ENCODE peak calls at places on chromosomes 4 and X, in ten cellular contexts. One of them, this sample, is unnamed.

GRCh38 chr4:82975792-82976191 is 34.8 kb downstream of the LIN54 start:
- DNase-seq in EH: peak
- DNase-seq in stimulated activated CD4-positive, alpha-beta T cell treated with anti-CD3 and anti-CD28 coated beads, Interleukin-4, amount 100 ng/mL, for 1 hour: no peak
- DNase-seq in LoVo: no peak
- DNase-seq in CMK: no peak
- DNase-seq in neural progenitor cell: no peak
- DNase-seq in D341Med: no peak
- DNase-seq in effector memory CD8-positive, alpha-beta T cell: no peak
- DNase-seq in activated CD4-positive, alpha-beta T cell treated with anti-CD3 and anti-CD28 coated beads for 1 hour: no peak
- DNase-seq in Daoy: no peak
- DNase-seq in this sample: no peak

GRCh38 chr4:55545133-55545532 is 1.6 kb downstream of the CLOCK start:
- DNase-seq in neural progenitor cell: peak
- DNase-seq in Daoy: no peak
- DNase-seq in EH: peak
- DNase-seq in effector memory CD8-positive, alpha-beta T cell: no peak
- DNase-seq in LoVo: peak
- DNase-seq in activated CD4-positive, alpha-beta T cell treated with anti-CD3 and anti-CD28 coated beads for 1 hour: no peak
- DNase-seq in stimulated activated CD4-positive, alpha-beta T cell treated with anti-CD3 and anti-CD28 coated beads, Interleukin-4, amount 100 ng/mL, for 1 hour: no peak
- DNase-seq in D341Med: peak
- DNase-seq in CMK: no peak
- DNase-seq in this sample: no peak

GRCh38 chr4:86810867-86811266 is 38.3 kb downstream of the SLC10A6 start:
- DNase-seq in activated CD4-positive, alpha-beta T cell treated with anti-CD3 and anti-CD28 coated beads for 1 hour: no peak
- DNase-seq in LoVo: no peak
- DNase-seq in CMK: no peak
- DNase-seq in neural progenitor cell: no peak
- DNase-seq in stimulated activated CD4-positive, alpha-beta T cell treated with anti-CD3 and anti-CD28 coated beads, Interleukin-4, amount 100 ng/mL, for 1 hour: no peak
- DNase-seq in D341Med: no peak
- DNase-seq in effector memory CD8-positive, alpha-beta T cell: no peak
- DNase-seq in Daoy: no peak
- DNase-seq in EH: no peak
- DNase-seq in this sample: no peak

GRCh38 chrX:153476628-153477027 is 6.3 kb upstream of the HAUS7 start:
- DNase-seq in stimulated activated CD4-positive, alpha-beta T cell treated with anti-CD3 and anti-CD28 coated beads, Interleukin-4, amount 100 ng/mL, for 1 hour: no peak
- DNase-seq in neural progenitor cell: no peak
- DNase-seq in effector memory CD8-positive, alpha-beta T cell: no peak
- DNase-seq in LoVo: no peak
- DNase-seq in activated CD4-positive, alpha-beta T cell treated with anti-CD3 and anti-CD28 coated beads for 1 hour: no peak
- DNase-seq in Daoy: peak
- DNase-seq in EH: peak
- DNase-seq in D341Med: peak
- DNase-seq in CMK: no peak
- DNase-seq in this sample: no peak

GRCh38 chr4:37876156-37876555 is 14.7 kb upstream of the TBC1D1 start:
- DNase-seq in effector memory CD8-positive, alpha-beta T cell: no peak
- DNase-seq in D341Med: no peak
- DNase-seq in LoVo: peak
- DNase-seq in activated CD4-positive, alpha-beta T cell treated with anti-CD3 and anti-CD28 coated beads for 1 hour: no peak
- DNase-seq in CMK: no peak
- DNase-seq in EH: peak
- DNase-seq in neural progenitor cell: no peak
- DNase-seq in stimulated activated CD4-positive, alpha-beta T cell treated with anti-CD3 and anti-CD28 coated beads, Interleukin-4, amount 100 ng/mL, for 1 hour: no peak
- DNase-seq in Daoy: no peak
- DNase-seq in this sample: no peak

GRCh38 chr4:169410839-169411770 is 140.3 kb upstream of the SH3RF1 start:
- DNase-seq in LoVo: no peak
- DNase-seq in effector memory CD8-positive, alpha-beta T cell: peak
- DNase-seq in Daoy: peak
- DNase-seq in activated CD4-positive, alpha-beta T cell treated with anti-CD3 and anti-CD28 coated beads for 1 hour: no peak
- DNase-seq in D341Med: no peak
- DNase-seq in stimulated activated CD4-positive, alpha-beta T cell treated with anti-CD3 and anti-CD28 coated beads, Interleukin-4, amount 100 ng/mL, for 1 hour: peak
- DNase-seq in neural progenitor cell: peak
- DNase-seq in CMK: peak
- DNase-seq in EH: peak
- DNase-seq in this sample: no peak

GRCh38 chr4:17174751-17175150 is 276.3 kb upstream of the LDB2 start:
- DNase-seq in CMK: no peak
- DNase-seq in stimulated activated CD4-positive, alpha-beta T cell treated with anti-CD3 and anti-CD28 coated beads, Interleukin-4, amount 100 ng/mL, for 1 hour: no peak
- DNase-seq in LoVo: no peak
- DNase-seq in activated CD4-positive, alpha-beta T cell treated with anti-CD3 and anti-CD28 coated beads for 1 hour: no peak
- DNase-seq in neural progenitor cell: no peak
- DNase-seq in effector memory CD8-positive, alpha-beta T cell: no peak
- DNase-seq in EH: no peak
- DNase-seq in D341Med: no peak
- DNase-seq in Daoy: no peak
- DNase-seq in this sample: no peak

GRCh38 chr4:67770422-67770821 is 16.2 kb upstream of the GNRHR start:
- DNase-seq in neural progenitor cell: peak
- DNase-seq in effector memory CD8-positive, alpha-beta T cell: no peak
- DNase-seq in CMK: no peak
- DNase-seq in activated CD4-positive, alpha-beta T cell treated with anti-CD3 and anti-CD28 coated beads for 1 hour: no peak
- DNase-seq in LoVo: no peak
- DNase-seq in D341Med: peak
- DNase-seq in EH: no peak
- DNase-seq in stimulated activated CD4-positive, alpha-beta T cell treated with anti-CD3 and anti-CD28 coated beads, Interleukin-4, amount 100 ng/mL, for 1 hour: no peak
- DNase-seq in Daoy: no peak
- DNase-seq in this sample: no peak

GRCh38 chr4:53060278-53060677 is 198.2 kb downstream of the RASL11B start:
- DNase-seq in EH: no peak
- DNase-seq in effector memory CD8-positive, alpha-beta T cell: no peak
- DNase-seq in CMK: no peak
- DNase-seq in neural progenitor cell: no peak
- DNase-seq in stimulated activated CD4-positive, alpha-beta T cell treated with anti-CD3 and anti-CD28 coated beads, Interleukin-4, amount 100 ng/mL, for 1 hour: no peak
- DNase-seq in activated CD4-positive, alpha-beta T cell treated with anti-CD3 and anti-CD28 coated beads for 1 hour: no peak
- DNase-seq in Daoy: no peak
- DNase-seq in D341Med: no peak
- DNase-seq in LoVo: no peak
- DNase-seq in this sample: no peak

GRCh38 chr4:143524211-143524610 is 10.7 kb downstream of the SMARCA5 start:
- DNase-seq in activated CD4-positive, alpha-beta T cell treated with anti-CD3 and anti-CD28 coated beads for 1 hour: no peak
- DNase-seq in stimulated activated CD4-positive, alpha-beta T cell treated with anti-CD3 and anti-CD28 coated beads, Interleukin-4, amount 100 ng/mL, for 1 hour: no peak
- DNase-seq in EH: no peak
- DNase-seq in neural progenitor cell: no peak
- DNase-seq in LoVo: no peak
- DNase-seq in D341Med: no peak
- DNase-seq in Daoy: no peak
- DNase-seq in CMK: no peak
- DNase-seq in effector memory CD8-positive, alpha-beta T cell: no peak
- DNase-seq in this sample: no peak

GRCh38 chr4:187276786-187277408 is 553.2 kb upstream of the FAT1 start:
- DNase-seq in neural progenitor cell: no peak
- DNase-seq in CMK: no peak
- DNase-seq in effector memory CD8-positive, alpha-beta T cell: no peak
- DNase-seq in activated CD4-positive, alpha-beta T cell treated with anti-CD3 and anti-CD28 coated beads for 1 hour: no peak
- DNase-seq in stimulated activated CD4-positive, alpha-beta T cell treated with anti-CD3 and anti-CD28 coated beads, Interleukin-4, amount 100 ng/mL, for 1 hour: no peak
- DNase-seq in LoVo: peak
- DNase-seq in EH: peak
- DNase-seq in D341Med: no peak
- DNase-seq in Daoy: peak
- DNase-seq in this sample: no peak

GRCh38 chr4:8739820-8740665 is 131.6 kb downstream of the HMX1 start:
- DNase-seq in stimulated activated CD4-positive, alpha-beta T cell treated with anti-CD3 and anti-CD28 coated beads, Interleukin-4, amount 100 ng/mL, for 1 hour: no peak
- DNase-seq in Daoy: peak
- DNase-seq in CMK: no peak
- DNase-seq in D341Med: peak
- DNase-seq in activated CD4-positive, alpha-beta T cell treated with anti-CD3 and anti-CD28 coated beads for 1 hour: no peak
- DNase-seq in neural progenitor cell: no peak
- DNase-seq in effector memory CD8-positive, alpha-beta T cell: no peak
- DNase-seq in EH: no peak
- DNase-seq in LoVo: no peak
- DNase-seq in this sample: peak

GRCh38 chrX:136200466-136200865 is 50.7 kb downstream of the MAP7D3 start:
- DNase-seq in LoVo: no peak
- DNase-seq in effector memory CD8-positive, alpha-beta T cell: no peak
- DNase-seq in stimulated activated CD4-positive, alpha-beta T cell treated with anti-CD3 and anti-CD28 coated beads, Interleukin-4, amount 100 ng/mL, for 1 hour: no peak
- DNase-seq in EH: peak
- DNase-seq in neural progenitor cell: peak
- DNase-seq in D341Med: no peak
- DNase-seq in Daoy: peak
- DNase-seq in CMK: no peak
- DNase-seq in activated CD4-positive, alpha-beta T cell treated with anti-CD3 and anti-CD28 coated beads for 1 hour: no peak
- DNase-seq in this sample: no peak

GRCh38 chrX:130171446-130172126 is at the start of gene RAB33A:
- DNase-seq in D341Med: peak
- DNase-seq in CMK: no peak
- DNase-seq in Daoy: peak
- DNase-seq in effector memory CD8-positive, alpha-beta T cell: peak
- DNase-seq in neural progenitor cell: peak
- DNase-seq in LoVo: no peak
- DNase-seq in activated CD4-positive, alpha-beta T cell treated with anti-CD3 and anti-CD28 coated beads for 1 hour: peak
- DNase-seq in EH: peak
- DNase-seq in stimulated activated CD4-positive, alpha-beta T cell treated with anti-CD3 and anti-CD28 coated beads, Interleukin-4, amount 100 ng/mL, for 1 hour: peak
- DNase-seq in this sample: peak

GRCh38 chr4:95155759-95156451 is 392.9 kb downstream of the UNC5C start:
- DNase-seq in effector memory CD8-positive, alpha-beta T cell: no peak
- DNase-seq in activated CD4-positive, alpha-beta T cell treated with anti-CD3 and anti-CD28 coated beads for 1 hour: no peak
- DNase-seq in D341Med: peak
- DNase-seq in EH: peak
- DNase-seq in LoVo: no peak
- DNase-seq in Daoy: peak
- DNase-seq in neural progenitor cell: peak
- DNase-seq in stimulated activated CD4-positive, alpha-beta T cell treated with anti-CD3 and anti-CD28 coated beads, Interleukin-4, amount 100 ng/mL, for 1 hour: no peak
- DNase-seq in CMK: no peak
- DNase-seq in this sample: peak

GRCh38 chr4:180028682-180029081 is 2214.5 kb upstream of the TENM3 start:
- DNase-seq in CMK: no peak
- DNase-seq in Daoy: peak
- DNase-seq in activated CD4-positive, alpha-beta T cell treated with anti-CD3 and anti-CD28 coated beads for 1 hour: no peak
- DNase-seq in neural progenitor cell: peak
- DNase-seq in LoVo: peak
- DNase-seq in EH: no peak
- DNase-seq in effector memory CD8-positive, alpha-beta T cell: no peak
- DNase-seq in stimulated activated CD4-positive, alpha-beta T cell treated with anti-CD3 and anti-CD28 coated beads, Interleukin-4, amount 100 ng/mL, for 1 hour: no peak
- DNase-seq in D341Med: peak
- DNase-seq in this sample: no peak

GRCh38 chrX:55326985-55327384 is 62.3 kb upstream of the PAGE3 start:
- DNase-seq in D341Med: no peak
- DNase-seq in neural progenitor cell: no peak
- DNase-seq in EH: no peak
- DNase-seq in LoVo: no peak
- DNase-seq in activated CD4-positive, alpha-beta T cell treated with anti-CD3 and anti-CD28 coated beads for 1 hour: no peak
- DNase-seq in CMK: no peak
- DNase-seq in effector memory CD8-positive, alpha-beta T cell: no peak
- DNase-seq in stimulated activated CD4-positive, alpha-beta T cell treated with anti-CD3 and anti-CD28 coated beads, Interleukin-4, amount 100 ng/mL, for 1 hour: no peak
- DNase-seq in Daoy: peak
- DNase-seq in this sample: no peak

GRCh38 chr4:123379392-123379791 is 17.2 kb upstream of the SPRY1 start:
- DNase-seq in stimulated activated CD4-positive, alpha-beta T cell treated with anti-CD3 and anti-CD28 coated beads, Interleukin-4, amount 100 ng/mL, for 1 hour: no peak
- DNase-seq in LoVo: no peak
- DNase-seq in D341Med: no peak
- DNase-seq in EH: peak
- DNase-seq in neural progenitor cell: no peak
- DNase-seq in Daoy: no peak
- DNase-seq in effector memory CD8-positive, alpha-beta T cell: no peak
- DNase-seq in CMK: no peak
- DNase-seq in activated CD4-positive, alpha-beta T cell treated with anti-CD3 and anti-CD28 coated beads for 1 hour: no peak
- DNase-seq in this sample: no peak

GRCh38 chr4:70632028-70632427 is 3.5 kb downstream of the ENAM start:
- DNase-seq in activated CD4-positive, alpha-beta T cell treated with anti-CD3 and anti-CD28 coated beads for 1 hour: no peak
- DNase-seq in neural progenitor cell: no peak
- DNase-seq in Daoy: peak
- DNase-seq in effector memory CD8-positive, alpha-beta T cell: no peak
- DNase-seq in LoVo: peak
- DNase-seq in stimulated activated CD4-positive, alpha-beta T cell treated with anti-CD3 and anti-CD28 coated beads, Interleukin-4, amount 100 ng/mL, for 1 hour: no peak
- DNase-seq in CMK: no peak
- DNase-seq in D341Med: no peak
- DNase-seq in EH: peak
- DNase-seq in this sample: no peak

GRCh38 chrX:1661048-1661921 is 46.4 kb downstream of the ASMT start:
- DNase-seq in D341Med: peak
- DNase-seq in LoVo: no peak
- DNase-seq in effector memory CD8-positive, alpha-beta T cell: peak
- DNase-seq in stimulated activated CD4-positive, alpha-beta T cell treated with anti-CD3 and anti-CD28 coated beads, Interleukin-4, amount 100 ng/mL, for 1 hour: peak
- DNase-seq in activated CD4-positive, alpha-beta T cell treated with anti-CD3 and anti-CD28 coated beads for 1 hour: peak
- DNase-seq in EH: no peak
- DNase-seq in CMK: no peak
- DNase-seq in Daoy: peak
- DNase-seq in neural progenitor cell: peak
- DNase-seq in this sample: no peak

GRCh38 chr4:186266699-186267467 is 894 bp downstream of the F11 start:
- DNase-seq in effector memory CD8-positive, alpha-beta T cell: no peak
- DNase-seq in EH: peak
- DNase-seq in LoVo: no peak
- DNase-seq in activated CD4-positive, alpha-beta T cell treated with anti-CD3 and anti-CD28 coated beads for 1 hour: no peak
- DNase-seq in neural progenitor cell: peak
- DNase-seq in CMK: no peak
- DNase-seq in stimulated activated CD4-positive, alpha-beta T cell treated with anti-CD3 and anti-CD28 coated beads, Interleukin-4, amount 100 ng/mL, for 1 hour: no peak
- DNase-seq in Daoy: peak
- DNase-seq in D341Med: no peak
- DNase-seq in this sample: peak

GRCh38 chr4:80201326-80202151 is 4.2 kb downstream of the PRDM8 start:
- DNase-seq in EH: peak
- DNase-seq in D341Med: no peak
- DNase-seq in Daoy: no peak
- DNase-seq in effector memory CD8-positive, alpha-beta T cell: peak
- DNase-seq in stimulated activated CD4-positive, alpha-beta T cell treated with anti-CD3 and anti-CD28 coated beads, Interleukin-4, amount 100 ng/mL, for 1 hour: peak
- DNase-seq in LoVo: no peak
- DNase-seq in neural progenitor cell: peak
- DNase-seq in CMK: peak
- DNase-seq in activated CD4-positive, alpha-beta T cell treated with anti-CD3 and anti-CD28 coated beads for 1 hour: peak
- DNase-seq in this sample: no peak

GRCh38 chrX:51857159-51857733 is 36.2 kb upstream of the MAGED1 start:
- DNase-seq in D341Med: no peak
- DNase-seq in LoVo: no peak
- DNase-seq in CMK: no peak
- DNase-seq in EH: no peak
- DNase-seq in stimulated activated CD4-positive, alpha-beta T cell treated with anti-CD3 and anti-CD28 coated beads, Interleukin-4, amount 100 ng/mL, for 1 hour: no peak
- DNase-seq in effector memory CD8-positive, alpha-beta T cell: no peak
- DNase-seq in activated CD4-positive, alpha-beta T cell treated with anti-CD3 and anti-CD28 coated beads for 1 hour: no peak
- DNase-seq in Daoy: no peak
- DNase-seq in neural progenitor cell: no peak
- DNase-seq in this sample: no peak

GRCh38 chr4:8586246-8586645 is 6.1 kb downstream of the GPR78 start:
- DNase-seq in effector memory CD8-positive, alpha-beta T cell: no peak
- DNase-seq in CMK: no peak
- DNase-seq in Daoy: no peak
- DNase-seq in LoVo: no peak
- DNase-seq in neural progenitor cell: no peak
- DNase-seq in activated CD4-positive, alpha-beta T cell treated with anti-CD3 and anti-CD28 coated beads for 1 hour: no peak
- DNase-seq in EH: no peak
- DNase-seq in stimulated activated CD4-positive, alpha-beta T cell treated with anti-CD3 and anti-CD28 coated beads, Interleukin-4, amount 100 ng/mL, for 1 hour: no peak
- DNase-seq in D341Med: no peak
- DNase-seq in this sample: no peak

GRCh38 chr4:18069806-18070205 is 48.3 kb upstream of the LCORL start:
- DNase-seq in LoVo: no peak
- DNase-seq in Daoy: no peak
- DNase-seq in effector memory CD8-positive, alpha-beta T cell: no peak
- DNase-seq in CMK: no peak
- DNase-seq in D341Med: no peak
- DNase-seq in EH: no peak
- DNase-seq in activated CD4-positive, alpha-beta T cell treated with anti-CD3 and anti-CD28 coated beads for 1 hour: no peak
- DNase-seq in stimulated activated CD4-positive, alpha-beta T cell treated with anti-CD3 and anti-CD28 coated beads, Interleukin-4, amount 100 ng/mL, for 1 hour: no peak
- DNase-seq in neural progenitor cell: no peak
- DNase-seq in this sample: no peak

GRCh38 chr4:120071192-120071795 is 4.6 kb upstream of the MAD2L1 start:
- DNase-seq in CMK: no peak
- DNase-seq in neural progenitor cell: peak
- DNase-seq in Daoy: no peak
- DNase-seq in EH: peak
- DNase-seq in effector memory CD8-positive, alpha-beta T cell: peak
- DNase-seq in stimulated activated CD4-positive, alpha-beta T cell treated with anti-CD3 and anti-CD28 coated beads, Interleukin-4, amount 100 ng/mL, for 1 hour: peak
- DNase-seq in activated CD4-positive, alpha-beta T cell treated with anti-CD3 and anti-CD28 coated beads for 1 hour: no peak
- DNase-seq in LoVo: peak
- DNase-seq in D341Med: peak
- DNase-seq in this sample: peak

GRCh38 chr4:1786544-1787362 is 6.3 kb upstream of the FGFR3 start:
- DNase-seq in neural progenitor cell: no peak
- DNase-seq in effector memory CD8-positive, alpha-beta T cell: no peak
- DNase-seq in LoVo: no peak
- DNase-seq in EH: no peak
- DNase-seq in Daoy: no peak
- DNase-seq in D341Med: no peak
- DNase-seq in CMK: no peak
- DNase-seq in activated CD4-positive, alpha-beta T cell treated with anti-CD3 and anti-CD28 coated beads for 1 hour: no peak
- DNase-seq in stimulated activated CD4-positive, alpha-beta T cell treated with anti-CD3 and anti-CD28 coated beads, Interleukin-4, amount 100 ng/mL, for 1 hour: no peak
- DNase-seq in this sample: no peak

GRCh38 chrX:3520458-3520857 is 174.0 kb upstream of the MXRA5 start:
- DNase-seq in EH: peak
- DNase-seq in LoVo: no peak
- DNase-seq in CMK: no peak
- DNase-seq in stimulated activated CD4-positive, alpha-beta T cell treated with anti-CD3 and anti-CD28 coated beads, Interleukin-4, amount 100 ng/mL, for 1 hour: no peak
- DNase-seq in effector memory CD8-positive, alpha-beta T cell: no peak
- DNase-seq in D341Med: no peak
- DNase-seq in activated CD4-positive, alpha-beta T cell treated with anti-CD3 and anti-CD28 coated beads for 1 hour: no peak
- DNase-seq in neural progenitor cell: no peak
- DNase-seq in Daoy: no peak
- DNase-seq in this sample: no peak